ENCODE peak calls at places on chromosomes 7 and 10, in five cellular contexts. L, W, K, H and Q are unnamed samples. For H3K4me1, the result is how much of the 10 kb centered on the place peaks cover.

GRCh38 chr7:116139007-116139406 is 71.3 kb upstream of the TES start:
- DNase-seq in L (no peak), K (no peak), H (no peak), W (peak), Q (peak)

GRCh38 chr10:79084012-79084971 is 15.5 kb downstream of the ZMIZ1 start:
- DNase-seq in K (peak), L (peak), H (peak), W (peak), Q (peak)

GRCh38 chr7:54843961-54844360 is 85.0 kb upstream of the SEC61G start:
- DNase-seq in W (no peak), H (no peak), L (no peak), K (no peak), Q (no peak)

GRCh38 chr7:94043299-94043698 is 39.1 kb upstream of the BET1 start:
- DNase-seq in L (no peak), W (peak), H (no peak), K (no peak), Q (no peak)

GRCh38 chr7:75971309-75971960 is 23.0 kb downstream of the TMEM120A start:
- DNase-seq in H (no peak), K (no peak), W (no peak), L (no peak), Q (no peak)

GRCh38 chr7:29207469-29207868 is 12.9 kb downstream of the CHN2 start:
- DNase-seq in K (no peak), H (no peak), L (no peak), W (no peak), Q (peak)

GRCh38 chr10:29471483-29471859 is 163.3 kb downstream of the SVIL start:
- DNase-seq in H (no peak), K (no peak), L (no peak), W (peak), Q (no peak)

GRCh38 chr10:67772894-67773511 is 65.0 kb downstream of the DNAJC12 start:
- DNase-seq in W (peak), H (peak), L (no peak), K (no peak), Q (no peak)

GRCh38 chr10:64682043-64682442 is 1160.8 kb downstream of the REEP3 start:
- DNase-seq in W (peak), H (no peak), K (no peak), L (no peak), Q (no peak)

GRCh38 chr10:6074489-6075301 is 12.5 kb upstream of the IL2RA start:
- DNase-seq in K (no peak), W (peak), L (no peak), H (no peak), Q (no peak)

GRCh38 chr10:114593816-114594468 is 64.1 kb downstream of the ABLIM1 start:
- DNase-seq in H (no peak), L (no peak), W (no peak), K (no peak), Q (no peak)

GRCh38 chr7:5388905-5389433 is 34.7 kb downstream of the TNRC18 start:
- DNase-seq in L (no peak), W (no peak), H (no peak), K (no peak), Q (no peak)

GRCh38 chr7:116630357-116630756 is 41.6 kb upstream of the MET start:
- DNase-seq in H (no peak), W (no peak), L (no peak), K (no peak), Q (no peak)

GRCh38 chr7:70621954-70622596 is 509.9 kb upstream of the GALNT17 start:
- DNase-seq in K (no peak), W (no peak), H (no peak), L (no peak), Q (no peak)

GRCh38 chr10:90213346-90213745 is 512.0 kb downstream of the KIF20B start:
- DNase-seq in K (no peak), H (no peak), W (no peak), L (no peak), Q (no peak)

GRCh38 chr10:62805139-62806092 is 896 bp downstream of the ADO start:
- DNase-seq in H (peak), L (no peak), W (peak), K (peak), Q (peak)

GRCh38 chr7:51471199-51472016 is 154.8 kb upstream of the COBL start:
- DNase-seq in K (no peak), L (peak), W (no peak), H (no peak), Q (no peak)

GRCh38 chr10:116160271-116160670 is 112.7 kb downstream of the GFRA1 start:
- DNase-seq in L (no peak), H (no peak), K (no peak), W (no peak), Q (no peak)

GRCh38 chr7:41401833-41402232 is 301.1 kb downstream of the INHBA start:
- DNase-seq in K (no peak), L (no peak), W (no peak), H (no peak), Q (no peak)

GRCh38 chr7:105906169-105906568 is 29.8 kb upstream of the ATXN7L1 start:
- DNase-seq in H (no peak), L (no peak), W (no peak), K (no peak), Q (no peak)

GRCh38 chr7:13834328-13834761 is 155.1 kb downstream of the ETV1 start:
- DNase-seq in H (no peak), K (no peak), L (no peak), W (no peak), Q (no peak)

GRCh38 chr10:122981066-122981464 is 864 bp downstream of the PSTK start:
- DNase-seq in L (no peak), H (peak), K (no peak), W (peak), Q (peak)

GRCh38 chr10:72379776-72380175 is 25.1 kb upstream of the DNAJB12 start:
- DNase-seq in L (no peak), W (no peak), K (no peak), H (no peak), Q (no peak)

GRCh38 chr10:70378122-70378521 is 4.3 kb downstream of the LRRC20 start:
- DNase-seq in W (peak), L (no peak), H (no peak), K (no peak), Q (no peak)

GRCh38 chr10:24415455-24416169 is 206.7 kb downstream of the KIAA1217 start:
- DNase-seq in H (no peak), W (peak), L (no peak), K (peak), Q (peak)

GRCh38 chr7:18180685-18181084 is 153.0 kb upstream of the PRPS1L1 start:
- DNase-seq in K (no peak), L (no peak), H (no peak), W (no peak), Q (no peak)

GRCh38 chr7:140525741-140526140 is 46.4 kb upstream of the MKRN1 start:
- DNase-seq in K (no peak), W (no peak), L (peak), H (no peak), Q (peak)

GRCh38 chr7:65307651-65308299 is 65.9 kb upstream of the ZNF92 start:
- DNase-seq in W (peak), K (no peak), L (peak), H (peak), Q (peak)

GRCh38 chr10:49359349-49360231 is 36.3 kb downstream of the DRGX start:
- DNase-seq in W (peak), K (peak), H (no peak), L (no peak), Q (peak)

GRCh38 chr7:100065452-100066186 is 15.9 kb downstream of the ZNF3 start:
- DNase-seq in H (no peak), K (no peak), L (no peak), W (peak), Q (peak)

GRCh38 chr7:66741-67140 is 125.6 kb upstream of the FAM20C start:
- DNase-seq in H (no peak), L (no peak), K (no peak), W (no peak), Q (no peak)

GRCh38 chr7:96910484-96910883 is 94.9 kb upstream of the DLX6 start:
- DNase-seq in W (no peak), H (no peak), L (no peak), K (no peak), Q (no peak)

GRCh38 chr10:80288849-80289248 is 609 bp downstream of the MAT1A start:
- DNase-seq in L (no peak), H (no peak), W (no peak), K (no peak), Q (no peak)

GRCh38 chr7:15084368-15084767 is 181.8 kb upstream of the DGKB start:
- DNase-seq in K (no peak), H (no peak), W (no peak), L (no peak), Q (no peak)

GRCh38 chr7:159031135-159031701 is 113.4 kb downstream of the VIPR2 start:
- DNase-seq in K (peak), W (no peak), H (no peak), L (peak), Q (no peak)

GRCh38 chr7:16528520-16528919 is 1.9 kb downstream of the LRRC72 start:
- DNase-seq in H (no peak), W (no peak), L (no peak), K (no peak), Q (no peak)

GRCh38 chr7:12436896-12437535 is 33.4 kb upstream of the VWDE start:
- DNase-seq in L (no peak), K (no peak), W (peak), H (peak), Q (peak)

GRCh38 chr10:86964061-86964846 is 4.0 kb upstream of the ADIRF start:
- DNase-seq in H (no peak), L (no peak), W (no peak), K (no peak), Q (no peak)
- H3K4me1 ChIP-seq in H (under half), L (under half), W (under half), K (under half), Q (under half)

DNA sequence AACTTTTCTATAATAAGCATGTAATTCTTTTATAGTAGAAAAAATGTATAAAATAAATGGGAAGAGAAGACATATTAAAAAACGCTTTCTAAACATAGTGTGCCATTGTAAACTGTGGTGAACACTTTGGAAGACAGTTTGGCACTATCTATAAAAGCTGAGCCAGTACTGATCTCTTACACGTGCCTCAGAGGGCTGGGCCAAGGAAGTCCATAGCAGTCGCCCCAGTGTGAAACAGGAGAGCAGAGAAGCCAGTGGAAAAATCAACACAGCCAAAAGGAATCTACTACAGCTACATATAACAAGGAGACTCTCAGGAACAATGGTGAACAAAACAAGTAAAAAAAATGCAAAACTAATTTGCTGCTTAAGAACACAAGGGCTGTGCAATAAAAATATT is 20.6 kb downstream of the SEPHS1 start:
- DNase-seq in H (no peak), W (no peak), K (no peak), L (no peak), Q (no peak)
- H3K4me3 ChIP-seq in H (no peak), W (no peak), K (no peak), L (no peak), Q (no peak)

GRCh38 chr10:132455986-132456847 is 59.2 kb downstream of the PWWP2B start:
- DNase-seq in W (no peak), H (no peak), L (no peak), K (no peak), Q (no peak)

GRCh38 chr10:132455441-132455971 is 58.5 kb downstream of the PWWP2B start:
- DNase-seq in H (no peak), K (no peak), W (no peak), L (no peak), Q (no peak)

GRCh38 chr10:132457328-132458070 is 60.5 kb downstream of the PWWP2B start:
- DNase-seq in L (peak), H (peak), K (peak), W (no peak), Q (no peak)

GRCh38 chr10:132458071-132458594 is 61.1 kb downstream of the PWWP2B start:
- DNase-seq in H (no peak), W (no peak), L (no peak), K (peak), Q (no peak)

DNA sequence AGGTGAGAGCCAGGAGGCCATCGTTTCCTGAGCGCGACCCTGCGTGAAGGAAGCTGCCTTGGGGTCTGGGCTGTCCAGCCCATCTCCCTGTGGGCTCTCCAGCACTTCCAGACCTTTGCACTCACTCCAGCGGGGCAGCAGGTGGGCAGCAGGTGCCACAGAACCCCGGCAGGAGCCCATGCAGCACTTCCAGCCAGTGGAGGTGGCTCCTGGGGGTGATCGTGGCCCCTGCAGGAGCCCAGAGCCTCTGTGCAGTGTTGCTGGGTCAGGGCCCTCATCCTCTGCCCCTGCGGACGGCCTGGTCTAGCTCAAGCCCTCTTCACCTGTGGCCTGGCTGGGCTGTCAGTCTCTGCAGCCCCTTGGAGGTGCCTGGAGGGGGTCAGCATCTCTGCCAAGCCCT is 59.9 kb downstream of the PWWP2B start:
- DNase-seq in K (peak), W (no peak), H (no peak), L (no peak), Q (no peak)
- H3K4me1 ChIP-seq in K (under half), W (under half), H (under half), L (under half), Q (under half)

GRCh38 chr10:127278001-127278400 is 81.6 kb upstream of the INSYN2A start:
- DNase-seq in W (peak), K (no peak), L (no peak), H (no peak), Q (no peak)
- H3K4me3 ChIP-seq in W (no peak), K (no peak), L (no peak), H (no peak), Q (no peak)

GRCh38 chr7:47601881-47602249 is 20.0 kb upstream of the TNS3 start:
- DNase-seq in H (no peak), L (no peak), K (no peak), W (no peak), Q (no peak)
- H3K4me1 ChIP-seq in H (under half), L (under half), K (under half), W (under half), Q (under half)

GRCh38 chr10:35885076-35885475 is 243.0 kb upstream of the FZD8 start:
- DNase-seq in H (no peak), K (no peak), W (no peak), L (no peak), Q (no peak)
- H3K4me3 ChIP-seq in H (no peak), K (no peak), W (no peak), L (no peak), Q (no peak)

DNA sequence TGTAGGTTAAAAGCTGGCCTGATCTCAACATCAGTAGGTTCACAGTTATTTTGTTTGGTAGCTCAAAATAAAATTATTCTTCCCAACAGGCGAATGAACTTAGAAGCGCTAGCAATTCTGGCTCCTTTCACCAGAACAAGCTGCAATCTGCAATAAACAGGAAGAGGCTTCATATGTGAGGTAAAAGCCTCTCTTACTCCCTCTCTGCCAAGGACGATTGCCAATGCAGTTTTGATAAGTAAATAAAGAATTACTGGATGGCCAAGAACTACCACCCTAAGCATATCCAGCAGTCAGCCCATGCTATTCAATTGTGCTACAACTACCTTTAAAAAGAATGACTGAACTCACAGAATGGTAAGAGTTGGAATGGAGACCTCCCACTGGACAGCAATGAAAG is 150.0 kb upstream of the LAMB4 start:
- DNase-seq in H (no peak), W (no peak), L (no peak), K (no peak), Q (peak)
- H3K4me1 ChIP-seq in H (under half), W (under half), L (under half), K (under half), Q (under half)

GRCh38 chr10:127195571-127196226 is 692 bp downstream of the INSYN2A start:
- DNase-seq in K (peak), L (no peak), W (peak), H (no peak), Q (peak)

GRCh38 chr10:127198721-127199120 is 2.3 kb upstream of the INSYN2A start:
- DNase-seq in K (no peak), L (no peak), H (no peak), W (no peak), Q (no peak)

GRCh38 chr10:127196227-127196954 is at the start of gene INSYN2A:
- DNase-seq in W (peak), K (peak), L (no peak), H (no peak), Q (peak)

GRCh38 chr10:127198307-127198706 is 1.9 kb upstream of the INSYN2A start:
- DNase-seq in W (no peak), K (no peak), L (no peak), H (no peak), Q (no peak)

GRCh38 chr10:127196955-127197432 is 603 bp upstream of the INSYN2A start:
- DNase-seq in H (no peak), W (peak), K (no peak), L (no peak), Q (no peak)
- H3K4me3 ChIP-seq in H (no peak), W (peak), K (peak), L (no peak), Q (peak)